ENCODE peak calls at places on chromosomes 11 and 22, in nine cellular contexts. T is NCI-H774, I is endodermal cell, Y is EH, M is SW 1271, G is KBM-7, K is NB4, L is left cardiac atrium, F is hepatocyte. H is an unnamed sample.

GRCh38 chr22:29149841-29150555 is 55.7 kb upstream of the EMID1 start:
- DNase-seq in L (no peak), G (no peak), I (peak; percentile 38), F (no peak), K (no peak), M (no peak), Y (no peak), T (no peak), H (no peak)

GRCh38 chr22:17077255-17077654 is 7.5 kb upstream of the IL17RA start:
- DNase-seq in F (no peak), L (no peak), M (no peak), Y (peak; percentile 84), K (no peak), T (no peak), I (no peak), G (no peak), H (no peak)

GRCh38 chr22:38080847-38081635 is 2.9 kb downstream of the SLC16A8 start:
- DNase-seq in M (no peak), K (peak; percentile 29), L (peak; percentile 59), I (peak; percentile 82), T (no peak), G (no peak), Y (peak; percentile 52), F (peak; percentile 72), H (peak; percentile 84)

GRCh38 chr22:42969348-42969975 is 45.5 kb downstream of the PACSIN2 start:
- DNase-seq in L (no peak), Y (peak; percentile 88), G (no peak), I (no peak), T (no peak), M (no peak), F (no peak), K (no peak), H (no peak)

GRCh38 chr11:62860835-62861563 is 19.7 kb upstream of the SLC3A2 start:
- DNase-seq in L (no peak), Y (no peak), M (no peak), F (no peak), G (no peak), T (no peak), I (no peak), K (peak; percentile 58), H (no peak)

GRCh38 chr22:45692549-45692948 is 20.9 kb downstream of the ATXN10 start:
- DNase-seq in F (no peak), G (no peak), I (no peak), T (no peak), K (no peak), M (no peak), Y (peak; percentile 73), L (no peak), H (no peak)

GRCh38 chr22:43118953-43119458 is 8.5 kb downstream of the BIK start:
- DNase-seq in F (no peak), I (no peak), K (peak; percentile 53), M (no peak), G (no peak), T (no peak), Y (no peak), L (no peak), H (no peak)

GRCh38 chr11:27296406-27296994 is 66.5 kb downstream of the CCDC34 start:
- DNase-seq in G (peak; percentile 15), F (peak; percentile 75), M (no peak), Y (peak; percentile 69), T (no peak), K (peak; percentile 61), I (no peak), L (no peak), H (peak; percentile 80)

GRCh38 chr22:46256358-46256958 is 6.4 kb upstream of the CDPF1 start:
- DNase-seq in Y (no peak), L (no peak), I (no peak), G (no peak), M (no peak), F (no peak), T (no peak), K (no peak), H (no peak)

GRCh38 chr22:36493690-36494110 is 12.3 kb upstream of the TXN2 start:
- DNase-seq in I (no peak), F (no peak), G (peak; percentile 90), Y (no peak), T (no peak), L (no peak), M (no peak), K (peak; percentile 89), H (no peak)

GRCh38 chr22:28710112-28710888 is 30.7 kb upstream of the TTC28 start:
- DNase-seq in F (peak; percentile 23), M (peak; percentile 3), L (no peak), T (no peak), G (no peak), K (no peak), Y (peak; percentile 87), I (no peak), H (no peak)

GRCh38 chr11:60941371-60942119 is 10.4 kb downstream of the SLC15A3 start:
- DNase-seq in K (no peak), Y (no peak), G (no peak), I (no peak), M (no peak), L (no peak), F (no peak), T (no peak), H (no peak)

GRCh38 chr11:115317428-115318185 is 186.6 kb downstream of the CADM1 start:
- DNase-seq in G (no peak), K (no peak), M (no peak), T (no peak), Y (peak; percentile 22), I (no peak), F (no peak), L (no peak), H (no peak)

GRCh38 chr11:122339661-122340060 is 223.6 kb upstream of the BLID start:
- DNase-seq in T (no peak), F (no peak), Y (no peak), G (no peak), K (no peak), M (no peak), L (no peak), I (no peak), H (no peak)

GRCh38 chr11:22787565-22788162 is 41.9 kb downstream of the SVIP start:
- DNase-seq in K (peak; percentile 36), F (peak; percentile 69), I (peak; percentile 44), L (no peak), M (no peak), T (peak; percentile 41), Y (peak; percentile 50), G (peak; percentile 48), H (peak; percentile 81)

GRCh38 chr22:33000342-33001280 is 57.6 kb downstream of the SYN3 start:
- DNase-seq in L (peak; percentile 67), G (peak; percentile 49), F (peak; percentile 78), M (no peak), Y (peak; percentile 53), T (no peak), I (peak; percentile 96), K (peak; percentile 90), H (peak; percentile 92)